ENCODE peak calls at places on chromosomes 16 and 17, in seven cellular contexts. T is K562, E is GM12878, Z is T47D, P is HCT116, O is H1, D is HepG2. Y is an unnamed sample.

GRCh38 chr16:82506734-82507133 is 120.0 kb upstream of the CDH13 start:
- DNase-seq in O (no peak), D (no peak), P (no peak), T (no peak), E (no peak), Z (no peak), Y (no peak)

GRCh38 chr16:80375513-80375912 is 165.3 kb upstream of the DYNLRB2 start:
- DNase-seq in D (no peak), T (no peak), O (no peak), Z (no peak), E (no peak), P (no peak), Y (no peak)

GRCh38 chr17:77110006-77110374 is 30.8 kb upstream of the SEC14L1 start:
- DNase-seq in E (peak; percentile 60), P (no peak), D (no peak), T (no peak), Z (no peak), O (no peak), Y (no peak)

GRCh38 chr16:67883872-67884261 is 818 bp upstream of the NRN1L start:
- DNase-seq in O (no peak), T (peak; percentile 62), Z (peak; percentile 94), D (peak; percentile 51), E (no peak), P (peak; percentile 29), Y (peak; percentile 90)

GRCh38 chr17:44636562-44636961 is 19.7 kb upstream of the MEIOC start:
- DNase-seq in Z (peak; percentile 55), O (no peak), P (peak; percentile 13), E (no peak), T (no peak), D (peak; percentile 16), Y (peak; percentile 58)

GRCh38 chr17:53924530-53925455 is 102.1 kb downstream of the KIF2B start:
- DNase-seq in Z (no peak), D (peak; percentile 100), E (no peak), O (no peak), T (no peak), P (no peak), Y (no peak)

GRCh38 chr17:31329221-31329620 is 7.8 kb upstream of the EVI2A start:
- DNase-seq in P (no peak), Z (no peak), T (no peak), O (no peak), E (no peak), D (no peak), Y (no peak)

GRCh38 chr17:83145831-83146230 is 66.4 kb downstream of the METRNL start:
- DNase-seq in P (no peak), Z (no peak), O (no peak), E (no peak), D (no peak), T (no peak), Y (no peak)

GRCh38 chr17:28773736-28774135 is 29.9 kb downstream of the TRAF4 start:
- DNase-seq in O (no peak), T (no peak), E (no peak), D (no peak), P (no peak), Z (no peak), Y (no peak)

GRCh38 chr17:81018044-81018802 is 16.7 kb upstream of the BAIAP2 start:
- DNase-seq in Z (no peak), O (no peak), D (no peak), T (peak; percentile 92), P (no peak), E (peak; percentile 4), Y (no peak)

GRCh38 chr16:85436636-85437160 is 176.4 kb upstream of the GSE1 start:
- DNase-seq in Z (no peak), T (peak; percentile 93), D (no peak), O (peak; percentile 74), P (no peak), E (no peak), Y (no peak)

GRCh38 chr16:11824362-11824761 is 27.0 kb downstream of the RSL1D1 start:
- DNase-seq in T (no peak), O (no peak), E (no peak), D (peak; percentile 95), P (no peak), Z (no peak), Y (no peak)

GRCh38 chr17:68080411-68081150 is 45.0 kb downstream of the KPNA2 start:
- DNase-seq in Z (no peak), D (no peak), T (no peak), E (no peak), P (no peak), O (no peak), Y (no peak)

GRCh38 chr16:87608400-87608985 is 6.2 kb downstream of the JPH3 start:
- DNase-seq in Z (peak; percentile 99), E (no peak), D (peak; percentile 48), O (no peak), P (no peak), T (peak; percentile 75), Y (no peak)
- TF ChIP-seq JUND in Z (no peak), E (no peak), D (no peak), O (no peak), P (no peak), T (no peak), Y (no peak)

DNA sequence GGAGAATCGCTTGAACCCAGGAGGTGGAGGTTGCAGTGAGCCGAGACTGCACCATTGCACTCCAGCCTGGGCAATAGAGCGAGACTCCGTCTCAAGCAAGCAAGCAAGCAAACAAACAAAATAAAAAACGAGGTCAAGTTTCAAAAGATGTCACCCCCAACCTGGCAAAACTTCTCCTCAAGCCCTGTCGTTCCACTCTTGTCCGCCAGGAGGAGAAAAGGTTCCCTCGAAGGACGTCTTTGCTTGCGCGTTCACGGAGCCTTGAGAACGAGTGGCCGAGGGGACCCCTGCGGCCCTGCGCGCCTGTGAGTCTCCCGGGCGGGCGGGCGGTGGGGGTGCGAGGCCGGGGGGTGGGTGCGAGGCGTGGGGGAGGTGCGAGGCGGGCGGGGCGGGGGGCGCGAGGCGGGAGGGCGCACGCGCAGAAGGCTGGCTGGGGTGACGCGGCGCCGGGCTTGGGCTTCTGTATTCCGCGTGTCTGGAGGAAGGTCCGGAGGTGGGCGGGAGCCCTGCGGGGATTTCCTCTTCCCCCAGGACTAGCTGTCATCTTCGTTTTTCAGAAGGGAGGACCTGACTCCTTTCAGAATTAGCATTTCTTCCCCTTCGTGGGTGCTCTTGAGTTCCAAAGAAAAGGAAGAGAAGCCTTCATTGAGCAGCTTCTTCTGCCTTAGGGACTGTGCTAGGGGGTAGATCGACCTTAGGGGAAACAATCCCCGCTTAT is 3.7 kb downstream of the SLC52A1 start:
- DNase-seq in Z (peak; percentile 60), E (peak; percentile 55), O (peak; percentile 47), T (peak; percentile 85), D (peak; percentile 50), P (peak; percentile 62), Y (peak; percentile 95)
- TF ChIP-seq JUND in Z (no peak), E (no peak), O (no peak), T (no peak), D (no peak), P (no peak), Y (no peak)

GRCh38 chr17:61149106-61149505 is 250.5 kb upstream of the TBX2 start:
- DNase-seq in D (no peak), E (no peak), O (no peak), T (no peak), Z (no peak), P (no peak), Y (no peak)

GRCh38 chr17:61150686-61151299 is 248.8 kb upstream of the TBX2 start:
- DNase-seq in E (no peak), D (no peak), T (no peak), Z (no peak), P (no peak), O (no peak), Y (no peak)

GRCh38 chr17:61152898-61153297 is 246.7 kb upstream of the TBX2 start:
- DNase-seq in T (no peak), E (no peak), P (no peak), O (no peak), D (no peak), Z (no peak), Y (no peak)

GRCh38 chr17:61144876-61145564 is 254.6 kb upstream of the TBX2 start:
- DNase-seq in E (no peak), Z (no peak), O (no peak), D (no peak), T (peak; percentile 12), P (no peak), Y (peak; percentile 84)

GRCh38 chr17:61149862-61150362 is 249.7 kb upstream of the TBX2 start:
- DNase-seq in O (no peak), D (peak; percentile 11), T (no peak), P (no peak), E (no peak), Z (no peak), Y (peak; percentile 71)
- TF ChIP-seq JUND in O (no peak), D (no peak), T (no peak), P (no peak), E (no peak), Z (no peak), Y (no peak)

GRCh38 chr17:2903193-2903974 is 107.1 kb downstream of the RAP1GAP2 start:
- DNase-seq in O (no peak), E (no peak), T (no peak), Z (no peak), P (no peak), D (peak; percentile 17), Y (no peak)

GRCh38 chr17:2900842-2901241 is 104.6 kb downstream of the RAP1GAP2 start:
- DNase-seq in Z (no peak), O (no peak), T (no peak), D (no peak), E (no peak), P (no peak), Y (no peak)

GRCh38 chr17:2901582-2901981 is 105.3 kb downstream of the RAP1GAP2 start:
- DNase-seq in D (no peak), T (no peak), O (no peak), P (no peak), E (no peak), Z (no peak), Y (peak; percentile 74)

GRCh38 chr17:2904135-2904534 is 107.9 kb downstream of the RAP1GAP2 start:
- DNase-seq in D (no peak), Z (no peak), O (no peak), T (no peak), E (no peak), P (no peak), Y (peak; percentile 78)

DNA sequence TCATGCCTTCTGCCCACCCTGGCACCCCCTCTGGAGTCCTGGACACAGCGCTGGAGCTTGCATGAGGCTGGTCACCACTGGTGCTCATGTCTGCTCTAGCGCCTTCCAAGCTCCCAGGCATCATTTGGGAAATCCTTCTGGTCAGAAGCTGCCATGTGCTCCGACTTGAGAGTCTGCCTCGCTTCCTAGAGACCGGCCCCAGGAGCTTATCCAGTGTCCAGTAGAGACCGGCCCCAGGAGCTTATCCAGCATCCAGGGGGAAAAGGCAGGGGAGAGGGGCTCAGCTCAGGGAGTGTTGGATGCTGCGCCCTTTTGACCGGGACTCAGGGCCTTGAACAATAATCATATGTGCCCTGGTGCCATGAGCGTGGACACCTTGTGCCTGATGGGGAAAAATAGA is 106.3 kb downstream of the RAP1GAP2 start:
- DNase-seq in P (no peak), Z (no peak), O (no peak), T (no peak), D (no peak), E (no peak), Y (no peak)
- TF ChIP-seq JUND in P (no peak), Z (no peak), O (no peak), T (no peak), D (no peak), E (no peak), Y (no peak)

DNA sequence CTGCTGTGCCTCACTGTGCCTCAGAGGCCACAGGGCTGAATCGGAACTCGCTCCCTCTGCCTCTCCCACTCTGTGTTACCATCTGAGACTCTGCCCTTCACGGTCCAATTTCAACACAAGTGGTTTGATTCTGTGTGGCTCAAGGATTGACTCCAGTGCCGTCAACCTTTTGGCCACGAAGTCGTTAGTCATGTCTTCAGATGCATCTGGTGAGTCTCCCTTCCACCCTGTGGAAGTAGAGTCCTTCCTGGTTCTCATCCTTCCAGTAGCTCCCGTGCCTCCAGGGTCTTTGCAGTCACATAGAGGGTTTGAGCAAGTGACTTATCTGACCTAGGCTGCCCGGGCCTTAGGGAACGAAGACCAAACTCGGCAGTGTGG is 51.2 kb downstream of the PGS1 start:
- DNase-seq in E (no peak), O (no peak), P (no peak), D (no peak), T (no peak), Z (no peak), Y (no peak)
- TF ChIP-seq JUND in E (no peak), O (no peak), P (no peak), D (no peak), T (no peak), Z (no peak), Y (no peak)

Y was measured in SK-N-SH.